ENCODE peak calls at places on chromosomes 5 and 9, in nine cellular contexts. J, C, O, H, K, R, F, G and U are unnamed samples.

GRCh38 chr5:80117446-80117845 is 82.3 kb downstream of the THBS4 start:
- DNase-seq in J (no peak), C (no peak), O (no peak), H (no peak), K (no peak), R (no peak), F (peak; percentile 47), G (no peak), U (no peak)

GRCh38 chr5:59768204-59769040 is 125.1 kb downstream of the PDE4D start:
- DNase-seq in J (peak; percentile 56), C (no peak), O (no peak), H (peak; percentile 68), K (peak; percentile 77), R (peak; percentile 17), F (peak; percentile 66), G (no peak), U (peak; percentile 2)

GRCh38 chr5:125465703-125466102 is 719.3 kb upstream of the ZNF608 start:
- DNase-seq in J (no peak), C (no peak), O (no peak), H (no peak), K (no peak), R (no peak), F (no peak), G (no peak), U (no peak)

GRCh38 chr5:79512692-79513518 is 1.0 kb downstream of the HOMER1 start:
- DNase-seq in J (peak; percentile 12), C (no peak), O (no peak), H (no peak), K (no peak), R (no peak), F (peak; percentile 45), G (no peak), U (peak; percentile 18)

GRCh38 chr5:103210952-103211351 is 47.6 kb upstream of the MACIR start:
- DNase-seq in J (no peak), C (no peak), O (no peak), H (no peak), K (no peak), R (no peak), F (no peak), G (no peak), U (no peak)

GRCh38 chr9:98017306-98017705 is 34.2 kb downstream of the ANP32B start:
- DNase-seq in J (no peak), C (no peak), O (no peak), H (no peak), K (no peak), R (no peak), F (no peak), G (no peak), U (no peak)

GRCh38 chr9:95486318-95486717 is 30.5 kb downstream of the PTCH1 start:
- DNase-seq in J (no peak), C (no peak), O (no peak), H (no peak), K (no peak), R (no peak), F (no peak), G (no peak), U (no peak)

GRCh38 chr9:1747568-1747967 is 267.6 kb upstream of the SMARCA2 start:
- DNase-seq in J (no peak), C (no peak), O (no peak), H (no peak), K (no peak), R (no peak), F (no peak), G (no peak), U (no peak)

GRCh38 chr5:24059006-24059405 is 551.6 kb downstream of the PRDM9 start:
- DNase-seq in J (no peak), C (no peak), O (no peak), H (no peak), K (no peak), R (no peak), F (peak; percentile 39), G (no peak), U (no peak)